ENCODE peak calls at places on chromosomes 16 and 17, in five cellular contexts. S, U, J, N and K are unnamed samples.

GRCh38 chr16:54657058-54657708 is 273.5 kb upstream of the IRX5 start:
- DNase-seq in S (peak; percentile 8), U (no peak), J (no peak), N (no peak), K (no peak)

GRCh38 chr16:57668630-57669475 is 747 bp downstream of the ADGRG3 start:
- DNase-seq in S (no peak), U (no peak), J (no peak), N (no peak), K (no peak)

GRCh38 chr17:29077320-29077719 is 34.4 kb downstream of the PIPOX start:
- DNase-seq in S (no peak), U (no peak), J (no peak), N (no peak), K (no peak)

GRCh38 chr17:48429638-48430586 is at the start of gene SKAP1:
- DNase-seq in S (no peak), U (no peak), J (peak; percentile 75), N (peak; percentile 8), K (no peak)

GRCh38 chr16:1612320-1613111 is at the start of gene CRAMP1:
- DNase-seq in S (peak; percentile 52), U (no peak), J (no peak), N (peak; percentile 67), K (peak; percentile 8)

GRCh38 chr17:57694051-57694450 is 51.0 kb downstream of the CCDC182 start:
- DNase-seq in S (no peak), U (no peak), J (no peak), N (peak; percentile 95), K (no peak)

GRCh38 chr16:72018470-72018869 is 9.9 kb downstream of the DHODH start:
- DNase-seq in S (no peak), U (no peak), J (no peak), N (no peak), K (no peak)

GRCh38 chr16:86504315-86505184 is 5.8 kb upstream of the FOXF1 start:
- DNase-seq in S (peak; percentile 79), U (no peak), J (no peak), N (no peak), K (no peak)

GRCh38 chr17:58318065-58318481 is 10.5 kb downstream of the TSPOAP1 start:
- DNase-seq in S (no peak), U (no peak), J (no peak), N (no peak), K (no peak)

GRCh38 chr16:21100447-21100846 is 50.2 kb downstream of the DNAH3 start:
- DNase-seq in S (peak; percentile 68), U (peak; percentile 90), J (no peak), N (no peak), K (no peak)

GRCh38 chr16:50839356-50839755 is 97.5 kb downstream of the CYLD start:
- DNase-seq in S (no peak), U (no peak), J (peak; percentile 1), N (no peak), K (no peak)

GRCh38 chr17:42809250-42809649 is 10.6 kb downstream of the CNTD1 start:
- DNase-seq in S (peak; percentile 72), U (peak; percentile 93), J (no peak), N (peak; percentile 12), K (no peak)

GRCh38 chr16:69691980-69692911 is 34.1 kb downstream of the NQO1 start:
- DNase-seq in S (peak; percentile 73), U (peak; percentile 73), J (peak; percentile 16), N (peak; percentile 44), K (no peak)

GRCh38 chr17:54944796-54945195 is 23.7 kb downstream of the COX11 start:
- DNase-seq in S (peak; percentile 26), U (peak; percentile 12), J (no peak), N (no peak), K (no peak)

GRCh38 chr17:43891851-43892671 is 15.3 kb downstream of the MPP2 start:
- DNase-seq in S (no peak), U (no peak), J (no peak), N (no peak), K (no peak)

GRCh38 chr17:57707892-57708291 is 37.2 kb downstream of the CCDC182 start:
- DNase-seq in S (peak; percentile 22), U (peak; percentile 10), J (peak; percentile 60), N (no peak), K (peak; percentile 40)

GRCh38 chr16:17448640-17449638 is 21.8 kb downstream of the XYLT1 start:
- DNase-seq in S (no peak), U (no peak), J (no peak), N (no peak), K (no peak)

GRCh38 chr16:17386229-17386628 is 84.5 kb downstream of the XYLT1 start:
- DNase-seq in S (no peak), U (no peak), J (no peak), N (no peak), K (peak; percentile 35)

GRCh38 chr16:1296688-1297412 is 12.6 kb upstream of the UBE2I start:
- DNase-seq in S (peak; percentile 68), U (peak; percentile 81), J (no peak), N (peak; percentile 85), K (no peak)

GRCh38 chr16:31695667-31696066 is 168.0 kb downstream of the AHSP start:
- DNase-seq in S (no peak), U (no peak), J (no peak), N (no peak), K (no peak)

GRCh38 chr17:50666316-50666715 is 31.6 kb downstream of the ABCC3 start:
- DNase-seq in S (no peak), U (no peak), J (no peak), N (no peak), K (no peak)

GRCh38 chr17:66230918-66231543 is 1.8 kb upstream of the APOH start:
- DNase-seq in S (no peak), U (no peak), J (no peak), N (no peak), K (no peak)

GRCh38 chr16:21590287-21590686 is 9.1 kb upstream of the METTL9 start:
- DNase-seq in S (no peak), U (no peak), J (no peak), N (peak; percentile 40), K (no peak)

GRCh38 chr16:56626685-56627084 is 1.1 kb downstream of the MT1E start:
- DNase-seq in S (no peak), U (no peak), J (no peak), N (no peak), K (no peak)
- H3K4me3 ChIP-seq in S (peak overlapping the region; percentile 81), U (no peak overlapping the region), J (no peak overlapping the region), N (no peak overlapping the region), K (no peak overlapping the region)

GRCh38 chr17:74680941-74681340 is 31.8 kb downstream of the CD300LF start:
- DNase-seq in S (no peak), U (no peak), J (no peak), N (no peak), K (no peak)

GRCh38 chr17:74682028-74682427 is 30.7 kb downstream of the CD300LF start:
- DNase-seq in S (no peak), U (no peak), J (no peak), N (peak; percentile 8), K (no peak)

GRCh38 chr17:74678541-74678940 is 34.2 kb downstream of the CD300LF start:
- DNase-seq in S (no peak), U (no peak), J (no peak), N (no peak), K (no peak)

GRCh38 chr17:74682442-74683190 is 30.1 kb downstream of the CD300LF start:
- DNase-seq in S (no peak), U (no peak), J (no peak), N (no peak), K (no peak)

GRCh38 chr17:74677558-74678466 is 34.9 kb downstream of the CD300LF start:
- DNase-seq in S (peak; percentile 70), U (peak; percentile 2), J (no peak), N (no peak), K (no peak)
- H2AFZ ChIP-seq in S (no peak overlapping the region), U (no peak overlapping the region), J (peak overlapping the region; percentile 87), N (no peak overlapping the region), K (no peak overlapping the region)

GRCh38 chr17:38510424-38511125 is 82.3 kb downstream of the ARHGAP23 start:
- DNase-seq in S (peak; percentile 65), U (no peak), J (peak; percentile 82), N (peak; percentile 39), K (peak; percentile 61)
- H3K14ac ChIP-seq in S (no peak overlapping the region), U (no peak overlapping the region), J (no peak overlapping the region), N (no peak overlapping the region), K (peak overlapping the region; percentile 44)

GRCh38 chr17:6461246-6461645 is 17.0 kb downstream of the PIMREG start:
- DNase-seq in S (no peak), U (no peak), J (no peak), N (no peak), K (no peak)

GRCh38 chr17:6464446-6465041 is 20.3 kb downstream of the PIMREG start:
- DNase-seq in S (no peak), U (no peak), J (no peak), N (no peak), K (no peak)

GRCh38 chr17:6461792-6462524 is 17.7 kb downstream of the PIMREG start:
- DNase-seq in S (peak; percentile 50), U (no peak), J (no peak), N (no peak), K (no peak)

GRCh38 chr17:6463616-6464445 is 19.6 kb downstream of the PIMREG start:
- DNase-seq in S (no peak), U (no peak), J (no peak), N (no peak), K (no peak)

GRCh38 chr17:6462692-6463091 is 18.4 kb downstream of the PIMREG start:
- DNase-seq in S (no peak), U (no peak), J (no peak), N (no peak), K (no peak)
- H3K4me3 ChIP-seq in S (no peak overlapping the region), U (no peak overlapping the region), J (no peak overlapping the region), N (no peak overlapping the region), K (no peak overlapping the region)

DNA sequence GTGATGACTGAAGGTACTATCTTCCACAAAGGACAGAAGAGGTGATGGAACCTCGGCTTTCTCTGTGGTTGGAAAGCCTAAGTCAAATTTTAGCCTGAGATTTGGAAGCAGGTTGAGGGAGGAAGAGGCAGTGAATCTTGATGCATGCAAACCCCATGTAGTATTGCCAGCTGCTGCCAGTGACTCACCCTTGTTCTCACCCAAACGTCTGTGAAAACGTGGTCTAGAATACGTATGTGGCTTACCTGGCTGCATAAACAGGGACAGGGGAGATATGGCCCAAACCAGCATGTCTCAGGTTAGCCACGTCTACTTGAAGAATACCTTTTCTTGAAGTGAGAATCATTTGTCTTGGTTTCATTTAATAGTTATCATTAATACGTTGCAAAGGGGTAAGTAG is 438.0 kb upstream of the MAF start:
- DNase-seq in S (no peak), U (no peak), J (no peak), N (no peak), K (no peak)
- H2AFZ ChIP-seq in S (no peak overlapping the region), U (no peak overlapping the region), J (no peak overlapping the region), N (no peak overlapping the region), K (no peak overlapping the region)

GRCh38 chr16:90001761-90002503 is 17.3 kb downstream of the DBNDD1 start:
- DNase-seq in S (no peak), U (no peak), J (no peak), N (no peak), K (no peak)
- H3K14ac ChIP-seq in S (no peak overlapping the region), U (no peak overlapping the region), J (no peak overlapping the region), N (no peak overlapping the region), K (no peak overlapping the region)